ENCODE peak calls at places on chromosome 10, in five cellular contexts. One of them, this sample, is unnamed.

GRCh38 chr10:62687230-62687748 is 117.2 kb upstream of the ADO start:
- DNase-seq in PC-3: peak
- DNase-seq in fibroblast of lung: peak
- DNase-seq in DND-41: no peak
- DNase-seq in hepatocyte: no peak
- DNase-seq in this sample: no peak

GRCh38 chr10:47383254-47384147 is 592 bp downstream of the ZNF488 start:
- DNase-seq in PC-3: no peak
- DNase-seq in fibroblast of lung: no peak
- DNase-seq in DND-41: no peak
- DNase-seq in hepatocyte: no peak
- DNase-seq in this sample: no peak

GRCh38 chr10:77500754-77501151 is 136.9 kb downstream of the KCNMA1 start:
- DNase-seq in PC-3: no peak
- DNase-seq in fibroblast of lung: peak
- DNase-seq in DND-41: no peak
- DNase-seq in hepatocyte: no peak
- DNase-seq in this sample: no peak

GRCh38 chr10:70699659-70700174 is 27.4 kb downstream of the ADAMTS14 start:
- DNase-seq in PC-3: peak
- DNase-seq in fibroblast of lung: peak
- DNase-seq in DND-41: no peak
- DNase-seq in hepatocyte: peak
- DNase-seq in this sample: no peak

GRCh38 chr10:43868362-43868672 is 219.6 kb upstream of the ZNF32 start:
- DNase-seq in PC-3: no peak
- DNase-seq in fibroblast of lung: no peak
- DNase-seq in DND-41: no peak
- DNase-seq in hepatocyte: no peak
- DNase-seq in this sample: no peak

GRCh38 chr10:61456095-61456789 is 3.1 kb upstream of the TMEM26 start:
- DNase-seq in PC-3: no peak
- DNase-seq in fibroblast of lung: peak
- DNase-seq in DND-41: no peak
- DNase-seq in hepatocyte: no peak
- DNase-seq in this sample: no peak

GRCh38 chr10:3781458-3782098 is 3.4 kb downstream of the KLF6 start:
- DNase-seq in PC-3: peak
- DNase-seq in fibroblast of lung: peak
- DNase-seq in DND-41: peak
- DNase-seq in hepatocyte: no peak
- DNase-seq in this sample: no peak

GRCh38 chr10:87092356-87092860 is 2.2 kb downstream of the GLUD1 start:
- DNase-seq in PC-3: peak
- DNase-seq in fibroblast of lung: peak
- DNase-seq in DND-41: no peak
- DNase-seq in hepatocyte: peak
- DNase-seq in this sample: no peak

GRCh38 chr10:115969591-115969990 is 303.4 kb downstream of the GFRA1 start:
- DNase-seq in PC-3: no peak
- DNase-seq in fibroblast of lung: no peak
- DNase-seq in DND-41: no peak
- DNase-seq in hepatocyte: no peak
- DNase-seq in this sample: no peak

GRCh38 chr10:115975031-115975430 is 298.0 kb downstream of the GFRA1 start:
- DNase-seq in PC-3: no peak
- DNase-seq in fibroblast of lung: no peak
- DNase-seq in DND-41: no peak
- DNase-seq in hepatocyte: no peak
- DNase-seq in this sample: no peak

GRCh38 chr10:115975506-115975905 is 297.5 kb downstream of the GFRA1 start:
- DNase-seq in PC-3: no peak
- DNase-seq in fibroblast of lung: no peak
- DNase-seq in DND-41: no peak
- DNase-seq in hepatocyte: no peak
- DNase-seq in this sample: no peak

GRCh38 chr10:115968236-115968635 is 304.8 kb downstream of the GFRA1 start:
- DNase-seq in PC-3: no peak
- DNase-seq in fibroblast of lung: no peak
- DNase-seq in DND-41: no peak
- DNase-seq in hepatocyte: no peak
- DNase-seq in this sample: no peak

GRCh38 chr10:115972426-115972825 is 300.6 kb downstream of the GFRA1 start:
- DNase-seq in PC-3: no peak
- DNase-seq in fibroblast of lung: no peak
- DNase-seq in DND-41: no peak
- DNase-seq in hepatocyte: no peak
- DNase-seq in this sample: no peak
- H3K27ac ChIP-seq in PC-3: no peak
- H3K27ac ChIP-seq in fibroblast of lung: no peak
- H3K27ac ChIP-seq in DND-41: no peak
- H3K27ac ChIP-seq in hepatocyte: no peak
- H3K27ac ChIP-seq in this sample: no peak

DNA sequence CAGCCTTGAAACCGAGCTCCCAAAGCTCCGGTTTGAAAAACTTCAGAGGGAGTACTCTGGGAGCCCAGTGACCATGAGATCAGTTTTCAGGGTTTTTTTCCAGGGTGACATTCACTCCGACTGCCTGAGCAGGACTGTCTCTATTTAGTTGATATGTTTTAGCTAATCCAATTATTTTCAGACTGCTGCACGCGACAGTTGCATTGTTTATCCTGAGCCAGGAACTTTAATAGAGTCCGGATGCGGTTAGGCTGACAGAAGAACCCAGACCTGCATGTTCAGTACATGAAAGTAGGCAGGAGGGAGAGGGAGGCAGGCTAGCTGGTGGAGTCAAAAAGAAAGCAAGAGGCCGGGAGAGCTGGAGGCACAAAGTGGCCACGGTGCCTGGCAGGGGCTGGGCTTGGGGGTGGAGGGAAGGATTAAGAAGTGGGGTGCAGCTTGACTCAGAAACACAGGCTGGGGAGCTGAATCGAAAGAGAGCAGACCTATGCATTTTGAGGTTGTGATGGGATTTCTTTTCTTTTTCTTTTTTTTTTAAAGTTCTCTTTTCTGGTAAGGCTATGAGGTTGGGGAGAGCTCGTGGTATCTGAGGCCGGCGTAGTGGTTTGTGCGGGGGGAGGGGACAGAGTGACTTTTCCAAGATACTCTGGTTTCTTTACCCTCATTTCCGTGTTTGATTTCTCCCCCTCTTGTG is 5.7 kb downstream of the GATA3 start:
- DNase-seq in PC-3: peak
- DNase-seq in fibroblast of lung: peak
- DNase-seq in DND-41: peak
- DNase-seq in hepatocyte: peak
- DNase-seq in this sample: peak
- TF ChIP-seq EZH2 in PC-3: no peak
- TF ChIP-seq EZH2 in fibroblast of lung: no peak
- TF ChIP-seq EZH2 in DND-41: no peak
- TF ChIP-seq EZH2 in hepatocyte: no peak
- TF ChIP-seq EZH2 in this sample: no peak

GRCh38 chr10:73650537-73651331 is 5.1 kb downstream of the SYNPO2L start:
- DNase-seq in PC-3: peak
- DNase-seq in fibroblast of lung: peak
- DNase-seq in DND-41: no peak
- DNase-seq in hepatocyte: no peak
- DNase-seq in this sample: peak

GRCh38 chr10:73655257-73655989 is 406 bp downstream of the SYNPO2L start:
- DNase-seq in PC-3: peak
- DNase-seq in fibroblast of lung: no peak
- DNase-seq in DND-41: peak
- DNase-seq in hepatocyte: no peak
- DNase-seq in this sample: no peak

GRCh38 chr10:73653701-73654100 is 2.1 kb downstream of the SYNPO2L start:
- DNase-seq in PC-3: peak
- DNase-seq in fibroblast of lung: no peak
- DNase-seq in DND-41: no peak
- DNase-seq in hepatocyte: no peak
- DNase-seq in this sample: no peak

GRCh38 chr10:73653195-73653594 is 2.6 kb downstream of the SYNPO2L start:
- DNase-seq in PC-3: no peak
- DNase-seq in fibroblast of lung: no peak
- DNase-seq in DND-41: no peak
- DNase-seq in hepatocyte: no peak
- DNase-seq in this sample: no peak

DNA sequence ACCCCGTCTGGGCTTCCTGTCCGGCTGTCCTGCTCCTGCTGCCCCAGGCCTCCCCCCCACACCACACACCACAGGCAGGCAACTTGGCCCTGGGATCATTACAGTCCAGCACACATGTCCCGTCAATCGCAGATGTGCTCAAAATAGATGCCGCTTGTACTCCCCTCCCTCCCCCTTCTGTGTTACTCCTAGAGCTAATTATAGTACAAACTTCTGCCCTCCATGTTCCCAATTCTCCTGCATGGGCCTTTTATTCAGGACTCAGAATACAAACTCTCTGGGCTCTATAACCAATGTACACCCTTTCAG is at the start of gene SYNPO2L:
- DNase-seq in PC-3: no peak
- DNase-seq in fibroblast of lung: no peak
- DNase-seq in DND-41: no peak
- DNase-seq in hepatocyte: no peak
- DNase-seq in this sample: no peak
- H3K27ac ChIP-seq in PC-3: no peak
- H3K27ac ChIP-seq in fibroblast of lung: no peak
- H3K27ac ChIP-seq in DND-41: no peak
- H3K27ac ChIP-seq in hepatocyte: no peak
- H3K27ac ChIP-seq in this sample: no peak

DNA sequence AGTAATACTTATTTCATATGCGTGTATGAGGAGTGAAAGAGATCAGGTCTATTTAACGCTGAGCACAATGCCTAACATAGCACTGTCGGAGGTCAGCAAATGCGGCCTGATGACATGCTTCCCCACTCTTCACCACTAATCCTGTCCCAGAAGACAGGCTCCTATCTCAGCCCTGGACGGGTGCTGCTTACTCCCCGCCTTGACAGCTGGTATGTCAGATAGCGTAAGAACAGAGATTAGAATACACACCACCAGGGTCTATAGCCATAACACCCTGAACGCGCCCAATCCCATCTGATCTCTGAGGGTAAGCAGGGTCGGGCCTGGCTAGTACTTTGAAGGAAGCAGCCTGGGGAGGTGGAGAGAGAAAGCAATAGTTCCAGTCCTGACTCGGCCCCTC is 32.3 kb upstream of the TM9SF3 start:
- DNase-seq in PC-3: no peak
- DNase-seq in fibroblast of lung: no peak
- DNase-seq in DND-41: no peak
- DNase-seq in hepatocyte: no peak
- DNase-seq in this sample: no peak
- TF ChIP-seq EZH2 in PC-3: no peak
- TF ChIP-seq EZH2 in fibroblast of lung: no peak
- TF ChIP-seq EZH2 in DND-41: no peak
- TF ChIP-seq EZH2 in hepatocyte: no peak
- TF ChIP-seq EZH2 in this sample: no peak

DNA sequence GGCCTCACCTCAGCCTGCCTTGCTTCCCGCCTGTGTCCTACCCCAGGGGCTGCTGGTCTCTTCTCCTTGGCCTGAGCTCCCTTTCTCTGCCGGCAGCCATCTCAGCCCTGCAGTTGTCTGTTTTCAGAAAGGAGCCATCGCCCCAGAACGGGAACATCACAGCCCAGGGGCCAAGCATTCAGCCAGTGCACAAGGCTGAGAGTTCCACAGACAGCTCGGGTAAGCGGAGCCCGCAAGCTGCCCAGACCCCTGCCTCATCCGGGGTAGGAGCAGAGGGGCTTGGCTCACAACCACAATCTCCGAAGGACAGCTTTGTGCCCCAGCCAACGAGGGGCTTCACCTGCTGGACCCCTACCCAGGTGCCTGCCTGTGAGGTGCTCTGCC is 5.3 kb upstream of the DEPP1 start:
- DNase-seq in PC-3: no peak
- DNase-seq in fibroblast of lung: no peak
- DNase-seq in DND-41: no peak
- DNase-seq in hepatocyte: no peak
- DNase-seq in this sample: no peak
- H3K27ac ChIP-seq in PC-3: no peak
- H3K27ac ChIP-seq in fibroblast of lung: no peak
- H3K27ac ChIP-seq in DND-41: no peak
- H3K27ac ChIP-seq in hepatocyte: no peak
- H3K27ac ChIP-seq in this sample: no peak

GRCh38 chr10:8050561-8051108 is 3.9 kb upstream of the GATA3 start:
- DNase-seq in PC-3: peak
- DNase-seq in fibroblast of lung: peak
- DNase-seq in DND-41: no peak
- DNase-seq in hepatocyte: peak
- DNase-seq in this sample: no peak

GRCh38 chr10:8049151-8049873 is 5.2 kb upstream of the GATA3 start:
- DNase-seq in PC-3: peak
- DNase-seq in fibroblast of lung: no peak
- DNase-seq in DND-41: no peak
- DNase-seq in hepatocyte: peak
- DNase-seq in this sample: no peak

GRCh38 chr10:8048281-8049008 is 6.0 kb upstream of the GATA3 start:
- DNase-seq in PC-3: no peak
- DNase-seq in fibroblast of lung: no peak
- DNase-seq in DND-41: no peak
- DNase-seq in hepatocyte: no peak
- DNase-seq in this sample: no peak

GRCh38 chr10:8051109-8051781 is 3.2 kb upstream of the GATA3 start:
- DNase-seq in PC-3: no peak
- DNase-seq in fibroblast of lung: no peak
- DNase-seq in DND-41: no peak
- DNase-seq in hepatocyte: peak
- DNase-seq in this sample: no peak

DNA sequence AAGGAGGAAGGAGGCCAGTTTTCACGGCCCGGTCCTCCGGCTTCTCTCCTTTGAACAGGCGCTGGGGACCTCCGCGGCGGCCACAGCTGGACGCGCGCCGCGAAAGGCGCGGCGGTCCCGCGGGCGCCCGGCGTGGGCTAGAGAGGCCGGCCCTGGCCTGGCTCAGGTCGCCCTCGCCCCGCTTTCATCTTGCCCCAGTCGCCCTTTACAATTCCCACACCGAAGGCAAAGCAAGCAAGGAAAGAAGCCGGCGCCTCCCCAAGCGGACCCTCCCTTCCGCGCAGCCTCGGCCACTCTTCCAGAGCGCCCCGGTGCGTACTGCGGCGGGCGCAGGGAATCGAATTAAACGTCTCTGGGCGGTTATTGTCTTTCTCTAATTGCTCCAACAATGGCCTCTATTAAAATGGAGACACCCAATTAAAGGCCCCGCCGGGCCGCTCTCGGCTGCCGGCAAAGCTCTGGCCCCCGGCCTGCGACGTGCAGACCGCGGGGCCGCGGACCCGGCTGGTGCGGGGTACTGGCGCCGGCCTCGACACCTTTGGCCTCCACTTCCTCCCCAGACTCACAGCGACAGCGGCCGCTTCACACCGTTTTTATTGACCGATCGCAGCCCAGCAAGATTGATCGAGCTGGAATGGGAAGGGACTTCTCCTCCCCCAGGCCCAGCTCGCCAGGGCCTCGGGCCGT is 4.5 kb upstream of the GATA3 start:
- DNase-seq in PC-3: no peak
- DNase-seq in fibroblast of lung: no peak
- DNase-seq in DND-41: no peak
- DNase-seq in hepatocyte: peak
- DNase-seq in this sample: no peak
- TF ChIP-seq EZH2 in PC-3: no peak
- TF ChIP-seq EZH2 in fibroblast of lung: peak
- TF ChIP-seq EZH2 in DND-41: no peak
- TF ChIP-seq EZH2 in hepatocyte: peak
- TF ChIP-seq EZH2 in this sample: no peak

This sample was measured in MM.1S.